ENCODE peak calls at places on chromosomes 12 and 14, in nine cellular contexts. S is T-helper 2 cell, N is vagina, R is colonic mucosa, L is spleen, E is HTR-8/SVneo, A is NCI-H1417, D is nephron progenitor cell, M is EL. V is an unnamed sample.

GRCh38 chr12:69898236-69898635 is 73.2 kb downstream of the MYRFL start:
- DNase-seq in S (no peak), L (no peak), A (no peak), R (no peak), N (no peak), M (peak), E (no peak), D (no peak), V (no peak)

GRCh38 chr12:122061253-122061652 is 17.3 kb upstream of the MLXIP start:
- DNase-seq in N (no peak), E (no peak), R (no peak), A (no peak), M (no peak), D (no peak), L (no peak), S (no peak), V (no peak)

GRCh38 chr12:8609061-8609570 is 3.5 kb downstream of the AICDA start:
- DNase-seq in A (peak), E (peak), M (peak), S (no peak), R (no peak), L (no peak), D (peak), N (no peak), V (peak)

GRCh38 chr14:71597955-71598659 is 334.1 kb upstream of the RGS6 start:
- DNase-seq in A (no peak), M (no peak), L (no peak), D (no peak), N (no peak), R (no peak), S (no peak), E (no peak), V (no peak)

GRCh38 chr14:44941591-44941990 is 20.2 kb downstream of the KLHL28 start:
- DNase-seq in A (no peak), E (no peak), M (peak), L (no peak), S (no peak), D (no peak), N (no peak), R (no peak), V (no peak)

GRCh38 chr12:57154804-57155434 is 7.5 kb upstream of the LRP1-AS start:
- DNase-seq in A (no peak), E (no peak), R (no peak), M (no peak), S (no peak), D (no peak), N (no peak), L (no peak), V (no peak)

GRCh38 chr12:39061576-39061975 is 156.2 kb upstream of the CPNE8 start:
- DNase-seq in A (no peak), D (no peak), L (no peak), S (no peak), R (no peak), M (no peak), N (no peak), E (no peak), V (no peak)

GRCh38 chr12:68454855-68455254 is 122.7 kb upstream of the MDM1 start:
- DNase-seq in R (no peak), N (no peak), E (no peak), L (no peak), A (no peak), D (no peak), M (no peak), S (no peak), V (no peak)

GRCh38 chr12:110353211-110353965 is 50.1 kb downstream of the ANAPC7 start:
- DNase-seq in M (no peak), A (no peak), R (no peak), L (no peak), S (no peak), E (no peak), D (no peak), N (no peak), V (no peak)

V was measured in retina.